ENCODE peak calls at places on chromosomes 3 and 15, in nine cellular contexts. J is H7; P is EL; I is nucleus accumbens; Q is globus pallidus; D is CD4-positive, alpha-beta T cell; S is tibial nerve; Z is stimulated activated CD4-positive, alpha-beta T cell treated with anti-CD3 and anti-CD28 coated beads, Interleukin-4, amount 100 ng/mL, for 48 hours; X is SW 1271. E is an unnamed sample.

GRCh38 chr3:123053107-123053506 is 13.7 kb upstream of the PDIA5 start:
- DNase-seq in J (no peak), P (no peak), I (no peak), Q (no peak), D (no peak), S (no peak), Z (no peak), X (no peak), E (no peak)

GRCh38 chr15:90557651-90558084 is 27.9 kb downstream of the CRTC3 start:
- DNase-seq in J (no peak), P (peak), I (peak), Q (peak), D (no peak), S (peak), Z (no peak), X (no peak), E (no peak)

GRCh38 chr15:35963316-35963715 is 417.4 kb upstream of the DPH6 start:
- DNase-seq in J (no peak), P (no peak), I (no peak), Q (no peak), D (no peak), S (no peak), Z (no peak), X (no peak), E (no peak)

GRCh38 chr15:70478251-70478990 is 284.9 kb downstream of the UACA start:
- DNase-seq in J (no peak), P (no peak), I (peak), Q (peak), D (no peak), S (no peak), Z (no peak), X (no peak), E (no peak)

GRCh38 chr3:6035626-6036025 is 825.3 kb upstream of the GRM7 start:
- DNase-seq in J (no peak), P (no peak), I (no peak), Q (no peak), D (no peak), S (no peak), Z (no peak), X (no peak), E (no peak)

GRCh38 chr3:27714692-27715453 is 7.2 kb downstream of the EOMES start:
- DNase-seq in J (peak), P (no peak), I (no peak), Q (no peak), D (no peak), S (no peak), Z (no peak), X (no peak), E (no peak)

GRCh38 chr3:107436029-107436428 is 58.8 kb downstream of the CCDC54 start:
- DNase-seq in J (no peak), P (no peak), I (no peak), Q (no peak), D (no peak), S (no peak), Z (no peak), X (no peak), E (no peak)

GRCh38 chr15:91853501-91853967 is at the start of gene SLCO3A1:
- DNase-seq in J (peak), P (peak), I (peak), Q (peak), D (peak), S (peak), Z (peak), X (no peak), E (peak)

GRCh38 chr3:139202226-139202958 is 141.4 kb upstream of the MRPS22 start:
- DNase-seq in J (peak), P (no peak), I (peak), Q (peak), D (no peak), S (no peak), Z (no peak), X (peak), E (no peak)

GRCh38 chr3:122468896-122469533 is 45.7 kb downstream of the KPNA1 start:
- DNase-seq in J (peak), P (no peak), I (no peak), Q (no peak), D (no peak), S (no peak), Z (no peak), X (no peak), E (no peak)

GRCh38 chr15:75648156-75649000 is 666 bp downstream of the SNX33 start:
- DNase-seq in J (peak), P (peak), I (peak), Q (no peak), D (no peak), S (no peak), Z (no peak), X (no peak), E (peak)

E was measured in progenitor cell of endocrine pancreas.